ENCODE peak calls at places on chromosomes 7 and 10, in five cellular contexts. U, K, X, O and D are unnamed samples.

GRCh38 chr7:43302211-43302711 is 189.8 kb downstream of the HECW1 start:
- DNase-seq in U (no peak), X (no peak), O (no peak), K (no peak), D (no peak)

GRCh38 chr7:140403878-140404564 is at the start of gene RAB19:
- DNase-seq in O (no peak), K (no peak), X (peak), U (peak), D (peak)

GRCh38 chr10:74213571-74214162 is 62.6 kb downstream of the ADK start:
- DNase-seq in U (peak), O (no peak), X (peak), K (no peak), D (peak)

GRCh38 chr10:955127-955819 is 23.8 kb upstream of the LARP4B start:
- DNase-seq in U (no peak), K (no peak), O (no peak), X (no peak), D (no peak)

GRCh38 chr7:135716677-135717238 is 11.2 kb downstream of the SLC13A4 start:
- DNase-seq in K (no peak), U (no peak), X (no peak), O (no peak), D (no peak)

GRCh38 chr7:127967276-127967675 is 64.0 kb downstream of the LRRC4 start:
- DNase-seq in K (no peak), U (no peak), O (no peak), X (no peak), D (no peak)

GRCh38 chr10:46523881-46524470 is 32.5 kb downstream of the GPRIN2 start:
- DNase-seq in K (peak), U (peak), X (peak), O (no peak), D (no peak)

GRCh38 chr7:137898839-137899681 is 52.3 kb upstream of the DGKI start:
- DNase-seq in K (peak), X (peak), O (peak), U (peak), D (peak)

GRCh38 chr7:151241755-151242096 is 6.8 kb downstream of the SMARCD3 start:
- DNase-seq in O (no peak), X (no peak), K (no peak), U (no peak), D (no peak)

GRCh38 chr7:143978585-143978984 is 21.5 kb upstream of the OR6B1 start:
- DNase-seq in K (no peak), X (no peak), U (no peak), O (no peak), D (no peak)

GRCh38 chr10:110410329-110411046 is 87.2 kb upstream of the DUSP5 start:
- DNase-seq in X (peak), U (peak), O (no peak), K (no peak), D (no peak)

GRCh38 chr7:129189661-129190310 is 1.4 kb downstream of the SMO start:
- DNase-seq in U (no peak), X (no peak), O (no peak), K (no peak), D (no peak)

GRCh38 chr7:123798527-123799188 is 46.3 kb upstream of the HYAL4 start:
- DNase-seq in O (no peak), K (no peak), U (no peak), X (peak), D (no peak)

GRCh38 chr7:100966542-100967291 is 2.6 kb upstream of the MUC12 start:
- DNase-seq in X (no peak), U (no peak), K (no peak), O (peak), D (no peak)

GRCh38 chr7:4682621-4683042 is 537 bp downstream of the FOXK1 start:
- DNase-seq in K (peak), U (peak), X (no peak), O (no peak), D (peak)

GRCh38 chr10:6279540-6280267 is 77.0 kb downstream of the PFKFB3 start:
- DNase-seq in U (peak), K (no peak), O (no peak), X (peak), D (no peak)

GRCh38 chr10:13567030-13567429 is 19.7 kb upstream of the PRPF18 start:
- DNase-seq in X (no peak), K (no peak), U (no peak), O (peak), D (no peak)

GRCh38 chr7:18754766-18755165 is 259.2 kb downstream of the HDAC9 start:
- DNase-seq in K (no peak), U (no peak), O (no peak), X (no peak), D (no peak)

GRCh38 chr7:131501422-131501821 is 55.0 kb downstream of the PODXL start:
- DNase-seq in O (no peak), K (no peak), X (no peak), U (no peak), D (peak)

GRCh38 chr7:66958708-66959350 is 36.6 kb downstream of the SBDS start:
- DNase-seq in K (no peak), X (no peak), O (no peak), U (no peak), D (no peak)

GRCh38 chr7:110144599-110144998 is 946.3 kb upstream of the LRRN3 start:
- DNase-seq in X (no peak), K (no peak), U (no peak), O (no peak), D (no peak)

GRCh38 chr7:43196379-43196778 is 83.9 kb downstream of the HECW1 start:
- DNase-seq in U (no peak), K (no peak), O (no peak), X (no peak), D (no peak)

GRCh38 chr10:48456361-48456804 is 148.5 kb downstream of the ARHGAP22 start:
- DNase-seq in K (peak), U (peak), O (peak), X (no peak), D (no peak)

GRCh38 chr10:132270721-132271457 is 36.9 kb downstream of the STK32C start:
- DNase-seq in X (no peak), U (peak), O (no peak), K (no peak), D (no peak)

GRCh38 chr10:112585052-112585451 is 138.0 kb downstream of the VTI1A start:
- DNase-seq in K (no peak), O (no peak), U (no peak), X (peak), D (no peak)

GRCh38 chr7:47285860-47286491 is 295.9 kb downstream of the TNS3 start:
- DNase-seq in K (no peak), X (no peak), U (no peak), O (no peak), D (no peak)

GRCh38 chr7:156732091-156732621 is 91.6 kb downstream of the RNF32 start:
- DNase-seq in X (no peak), K (no peak), U (no peak), O (no peak), D (no peak)

GRCh38 chr7:104536956-104537355 is 208.6 kb downstream of the LHFPL3 start:
- DNase-seq in U (no peak), O (no peak), X (no peak), K (no peak), D (no peak)

GRCh38 chr10:14889318-14889717 is 10.7 kb downstream of the SUV39H2 start:
- DNase-seq in O (no peak), K (no peak), U (no peak), X (no peak), D (peak)

GRCh38 chr10:4527281-4527960 is 298.6 kb upstream of the AKR1E2 start:
- DNase-seq in O (no peak), U (no peak), K (no peak), X (no peak), D (no peak)

GRCh38 chr7:151245360-151246160 is 2.9 kb downstream of the SMARCD3 start:
- DNase-seq in U (no peak), X (no peak), K (peak), O (no peak), D (peak)

GRCh38 chr7:30278849-30279505 is 5.4 kb upstream of the ZNRF2 start:
- DNase-seq in U (no peak), X (no peak), K (no peak), O (no peak), D (no peak)

GRCh38 chr7:25614415-25614814 is 386.1 kb upstream of the NPVF start:
- DNase-seq in K (no peak), U (no peak), X (no peak), O (no peak), D (no peak)

GRCh38 chr7:33722383-33723096 is 182.8 kb upstream of the BMPER start:
- DNase-seq in O (no peak), K (peak), X (peak), U (no peak), D (no peak)

GRCh38 chr7:37011151-37011890 is 287.0 kb upstream of the AOAH start:
- DNase-seq in X (no peak), K (no peak), O (no peak), U (no peak), D (no peak)

GRCh38 chr10:70274643-70275042 is 9.2 kb downstream of the NPFFR1 start:
- DNase-seq in X (no peak), U (no peak), K (no peak), O (no peak), D (no peak)

GRCh38 chr10:17427201-17427600 is 27.2 kb downstream of the ST8SIA6 start:
- DNase-seq in O (no peak), X (no peak), U (no peak), K (no peak), D (no peak)

GRCh38 chr10:93475871-93476270 is 6.3 kb downstream of the MYOF start:
- DNase-seq in O (no peak), K (no peak), X (peak), U (no peak), D (no peak)

GRCh38 chr7:54864718-54865117 is 105.7 kb upstream of the SEC61G start:
- DNase-seq in X (no peak), O (no peak), K (no peak), U (no peak), D (no peak)

DNA sequence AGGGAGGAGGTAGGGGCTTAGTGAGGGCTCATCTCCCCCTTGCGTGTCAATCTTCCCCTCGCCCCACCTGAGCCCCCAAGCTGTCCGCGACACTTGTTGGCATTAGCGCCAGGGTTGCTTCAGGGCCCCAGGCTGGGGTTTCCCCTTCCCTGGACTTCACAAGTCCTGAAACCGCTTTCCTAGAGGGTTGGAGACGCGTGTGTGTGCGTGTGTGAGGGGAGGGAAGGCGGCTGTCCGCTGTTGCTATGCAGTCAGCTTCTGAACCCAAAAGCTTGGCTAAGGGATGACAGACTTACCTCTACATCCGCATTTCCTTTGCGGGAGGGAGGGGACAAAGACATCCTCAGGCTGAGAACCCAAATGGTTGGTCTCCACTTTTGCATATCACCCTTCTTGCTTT is 803 bp downstream of the GOLGA7B start:
- DNase-seq in U (no peak), K (no peak), X (no peak), O (no peak), D (no peak)
- H3K4me3 ChIP-seq in U (no peak), K (peak), X (peak), O (no peak), D (no peak)

GRCh38 chr10:66604195-66604594 is 321.6 kb upstream of the LRRTM3 start:
- DNase-seq in U (no peak), X (no peak), O (no peak), K (no peak), D (no peak)
- TF ChIP-seq CTCF in U (no peak), X (no peak), O (no peak), K (no peak), D (no peak)

DNA sequence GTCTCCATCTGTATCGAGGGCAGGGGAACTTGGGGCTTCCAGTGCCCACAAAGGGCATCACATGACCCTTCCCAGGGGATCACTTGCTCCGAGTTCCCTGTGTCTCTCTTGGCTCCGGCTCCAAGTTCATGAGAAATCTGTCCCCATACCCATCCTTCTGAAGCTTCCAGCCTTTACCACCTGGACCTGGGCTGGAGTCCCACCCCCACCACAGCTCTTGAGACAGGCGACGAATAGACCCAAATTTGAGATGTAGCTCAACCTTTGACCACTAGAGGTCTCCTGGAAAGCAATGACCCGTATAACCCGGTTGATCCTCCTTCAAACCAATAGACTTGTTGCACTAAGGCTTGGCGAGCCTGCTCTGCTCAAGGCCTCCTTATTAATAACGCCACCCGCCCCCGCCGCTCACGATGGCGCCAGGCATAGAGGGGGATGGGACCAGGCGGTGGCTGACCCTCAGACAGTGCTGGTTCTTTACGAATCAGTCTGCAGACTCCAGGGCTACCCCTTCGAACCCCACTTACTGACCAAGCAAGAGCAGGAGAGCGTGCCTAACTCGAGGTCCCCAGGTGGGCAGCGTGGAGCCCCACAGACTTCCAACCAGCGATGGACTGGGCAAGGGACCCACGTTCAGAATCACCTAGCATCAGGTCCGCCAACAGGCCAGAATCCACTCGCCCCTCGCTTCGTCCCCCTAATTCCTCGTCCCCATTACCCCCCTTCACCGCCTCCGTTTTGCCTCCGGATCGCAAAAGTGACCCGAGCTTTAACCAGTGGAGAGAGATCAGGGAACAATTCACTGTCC is 4.4 kb upstream of the ARID5B start:
- DNase-seq in O (peak), K (peak), U (peak), X (peak), D (peak)
- H3K4me3 ChIP-seq in O (no peak), K (peak), U (peak), X (no peak), D (peak)

DNA sequence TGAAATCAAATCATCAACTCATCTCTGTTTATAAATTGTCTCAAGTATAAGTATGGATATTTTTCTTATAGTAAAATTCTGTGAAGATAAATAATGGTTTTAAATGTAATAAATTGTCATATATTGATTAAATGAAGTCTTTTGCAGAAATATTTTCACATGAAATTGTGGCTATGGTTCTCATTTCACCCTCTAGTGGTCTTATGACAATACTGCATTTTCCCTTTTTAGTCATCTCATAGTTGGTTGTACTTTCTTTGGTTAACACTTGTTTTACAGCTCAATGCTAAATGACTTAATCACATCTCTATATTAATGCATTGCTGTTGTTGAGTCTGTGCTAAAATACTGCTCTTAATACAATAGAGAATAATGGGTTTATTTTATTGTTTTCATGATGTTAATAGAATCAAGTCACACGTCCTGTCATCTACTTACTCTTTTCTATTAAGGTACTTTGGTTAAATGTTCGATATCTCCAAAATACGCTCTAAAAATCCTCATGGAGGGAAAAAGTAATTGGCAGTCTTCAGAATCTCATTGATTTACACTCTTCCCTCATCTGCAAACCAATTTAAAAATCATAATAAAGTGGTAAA is 38.0 kb upstream of the CACNA2D1 start:
- DNase-seq in X (peak), K (no peak), O (no peak), U (no peak), D (peak)
- TF ChIP-seq CTCF in X (peak), K (peak), O (peak), U (peak), D (peak)